ENCODE peak calls at places on chromosomes 3 and 15, in five cellular contexts. One of them, this sample, is unnamed.

GRCh38 chr3:10173926-10174435 is 9.3 kb downstream of the IRAK2 start:
- DNase-seq in foreskin fibroblast: peak
- DNase-seq in AG04449: peak
- DNase-seq in ovary: peak
- DNase-seq in Peyer's patch: peak
- DNase-seq in this sample: peak

GRCh38 chr3:185351371-185351770 is 11.6 kb upstream of the MAP3K13 start:
- DNase-seq in foreskin fibroblast: peak
- DNase-seq in AG04449: no peak
- DNase-seq in ovary: no peak
- DNase-seq in Peyer's patch: no peak
- DNase-seq in this sample: no peak

GRCh38 chr15:40136470-40136869 is 24.4 kb upstream of the BUB1B start:
- DNase-seq in foreskin fibroblast: no peak
- DNase-seq in AG04449: no peak
- DNase-seq in ovary: no peak
- DNase-seq in Peyer's patch: no peak
- DNase-seq in this sample: no peak

GRCh38 chr15:101561584-101561906 is 72.0 kb upstream of the PCSK6 start:
- DNase-seq in foreskin fibroblast: no peak
- DNase-seq in AG04449: no peak
- DNase-seq in ovary: no peak
- DNase-seq in Peyer's patch: no peak
- DNase-seq in this sample: no peak

GRCh38 chr15:69573815-69574472 is 121.3 kb downstream of the RPLP1 start:
- DNase-seq in foreskin fibroblast: no peak
- DNase-seq in AG04449: peak
- DNase-seq in ovary: no peak
- DNase-seq in Peyer's patch: peak
- DNase-seq in this sample: no peak

GRCh38 chr3:126349071-126349470 is 8.1 kb downstream of the KLF15 start:
- DNase-seq in foreskin fibroblast: no peak
- DNase-seq in AG04449: no peak
- DNase-seq in ovary: peak
- DNase-seq in Peyer's patch: no peak
- DNase-seq in this sample: no peak

GRCh38 chr3:129507181-129507831 is 21.1 kb upstream of the RHO start:
- DNase-seq in foreskin fibroblast: no peak
- DNase-seq in AG04449: no peak
- DNase-seq in ovary: no peak
- DNase-seq in Peyer's patch: no peak
- DNase-seq in this sample: no peak

GRCh38 chr3:122794483-122794778 is 438 bp upstream of the SLC49A4 start:
- DNase-seq in foreskin fibroblast: no peak
- DNase-seq in AG04449: no peak
- DNase-seq in ovary: no peak
- DNase-seq in Peyer's patch: no peak
- DNase-seq in this sample: no peak

GRCh38 chr3:44047796-44048195 is 193.9 kb upstream of the TOPAZ1 start:
- DNase-seq in foreskin fibroblast: no peak
- DNase-seq in AG04449: no peak
- DNase-seq in ovary: no peak
- DNase-seq in Peyer's patch: no peak
- DNase-seq in this sample: no peak

GRCh38 chr3:152043620-152044019 is 170.2 kb downstream of the SUCNR1 start:
- DNase-seq in foreskin fibroblast: no peak
- DNase-seq in AG04449: no peak
- DNase-seq in ovary: no peak
- DNase-seq in Peyer's patch: no peak
- DNase-seq in this sample: no peak

GRCh38 chr3:62318365-62318751 is 55.0 kb downstream of the FEZF2 start:
- DNase-seq in foreskin fibroblast: no peak
- DNase-seq in AG04449: no peak
- DNase-seq in ovary: no peak
- DNase-seq in Peyer's patch: no peak
- DNase-seq in this sample: no peak

GRCh38 chr15:99925661-99926461 is 192.6 kb upstream of the LYSMD4 start:
- DNase-seq in foreskin fibroblast: peak
- DNase-seq in AG04449: no peak
- DNase-seq in ovary: peak
- DNase-seq in Peyer's patch: peak
- DNase-seq in this sample: no peak

GRCh38 chr3:137035631-137036030 is 77.8 kb downstream of the IL20RB start:
- DNase-seq in foreskin fibroblast: peak
- DNase-seq in AG04449: no peak
- DNase-seq in ovary: no peak
- DNase-seq in Peyer's patch: no peak
- DNase-seq in this sample: no peak

GRCh38 chr3:23968467-23969184 is 23.5 kb downstream of the NR1D2 start:
- DNase-seq in foreskin fibroblast: peak
- DNase-seq in AG04449: no peak
- DNase-seq in ovary: no peak
- DNase-seq in Peyer's patch: no peak
- DNase-seq in this sample: no peak

GRCh38 chr3:11826628-11827265 is 19.9 kb downstream of the TAMM41 start:
- DNase-seq in foreskin fibroblast: peak
- DNase-seq in AG04449: peak
- DNase-seq in ovary: no peak
- DNase-seq in Peyer's patch: no peak
- DNase-seq in this sample: no peak

GRCh38 chr15:68508485-68509189 is 70.2 kb upstream of the CORO2B start:
- DNase-seq in foreskin fibroblast: no peak
- DNase-seq in AG04449: no peak
- DNase-seq in ovary: no peak
- DNase-seq in Peyer's patch: no peak
- DNase-seq in this sample: no peak

GRCh38 chr3:152400912-152401311 is 132.2 kb downstream of the MBNL1 start:
- DNase-seq in foreskin fibroblast: peak
- DNase-seq in AG04449: peak
- DNase-seq in ovary: no peak
- DNase-seq in Peyer's patch: no peak
- DNase-seq in this sample: peak

GRCh38 chr15:62519900-62520299 is 354.8 kb upstream of the C2CD4B start:
- DNase-seq in foreskin fibroblast: no peak
- DNase-seq in AG04449: no peak
- DNase-seq in ovary: no peak
- DNase-seq in Peyer's patch: no peak
- DNase-seq in this sample: no peak

GRCh38 chr3:45171283-45171682 is 25.1 kb upstream of the CDCP1 start:
- DNase-seq in foreskin fibroblast: no peak
- DNase-seq in AG04449: no peak
- DNase-seq in ovary: no peak
- DNase-seq in Peyer's patch: no peak
- DNase-seq in this sample: no peak

GRCh38 chr3:13023251-13024055 is 49.8 kb downstream of the IQSEC1 start:
- DNase-seq in foreskin fibroblast: no peak
- DNase-seq in AG04449: no peak
- DNase-seq in ovary: peak
- DNase-seq in Peyer's patch: no peak
- DNase-seq in this sample: no peak

GRCh38 chr15:100340721-100341661 is 784 bp downstream of the ADAMTS17 start:
- DNase-seq in foreskin fibroblast: peak
- DNase-seq in AG04449: no peak
- DNase-seq in ovary: no peak
- DNase-seq in Peyer's patch: no peak
- DNase-seq in this sample: no peak

GRCh38 chr3:139173372-139174108 is 128.8 kb upstream of the PRR23C start:
- DNase-seq in foreskin fibroblast: peak
- DNase-seq in AG04449: no peak
- DNase-seq in ovary: no peak
- DNase-seq in Peyer's patch: no peak
- DNase-seq in this sample: peak

GRCh38 chr3:2303567-2303966 is 204.9 kb downstream of the CNTN4 start:
- DNase-seq in foreskin fibroblast: peak
- DNase-seq in AG04449: no peak
- DNase-seq in ovary: no peak
- DNase-seq in Peyer's patch: no peak
- DNase-seq in this sample: no peak

GRCh38 chr3:172076212-172076611 is 36.8 kb downstream of the FNDC3B start:
- DNase-seq in foreskin fibroblast: no peak
- DNase-seq in AG04449: no peak
- DNase-seq in ovary: no peak
- DNase-seq in Peyer's patch: no peak
- DNase-seq in this sample: no peak

GRCh38 chr3:194720048-194720447 is 34.4 kb downstream of the FAM43A start:
- DNase-seq in foreskin fibroblast: no peak
- DNase-seq in AG04449: no peak
- DNase-seq in ovary: no peak
- DNase-seq in Peyer's patch: no peak
- DNase-seq in this sample: no peak

GRCh38 chr3:9742560-9742959 is 7.2 kb upstream of the OGG1 start:
- DNase-seq in foreskin fibroblast: no peak
- DNase-seq in AG04449: no peak
- DNase-seq in ovary: no peak
- DNase-seq in Peyer's patch: no peak
- DNase-seq in this sample: no peak

GRCh38 chr3:62554264-62554799 is 181.0 kb upstream of the FEZF2 start:
- DNase-seq in foreskin fibroblast: peak
- DNase-seq in AG04449: no peak
- DNase-seq in ovary: no peak
- DNase-seq in Peyer's patch: no peak
- DNase-seq in this sample: no peak

GRCh38 chr3:48068886-48069285 is 52.7 kb upstream of the MAP4 start:
- DNase-seq in foreskin fibroblast: peak
- DNase-seq in AG04449: no peak
- DNase-seq in ovary: no peak
- DNase-seq in Peyer's patch: no peak
- DNase-seq in this sample: no peak

GRCh38 chr3:48067271-48067670 is 51.1 kb upstream of the MAP4 start:
- DNase-seq in foreskin fibroblast: no peak
- DNase-seq in AG04449: no peak
- DNase-seq in ovary: no peak
- DNase-seq in Peyer's patch: no peak
- DNase-seq in this sample: no peak

GRCh38 chr3:48069339-48069738 is 53.1 kb upstream of the MAP4 start:
- DNase-seq in foreskin fibroblast: peak
- DNase-seq in AG04449: no peak
- DNase-seq in ovary: no peak
- DNase-seq in Peyer's patch: no peak
- DNase-seq in this sample: no peak

GRCh38 chr3:48065035-48065434 is 48.8 kb upstream of the MAP4 start:
- DNase-seq in foreskin fibroblast: peak
- DNase-seq in AG04449: no peak
- DNase-seq in ovary: no peak
- DNase-seq in Peyer's patch: no peak
- DNase-seq in this sample: no peak

GRCh38 chr3:48070030-48070429 is 53.8 kb upstream of the MAP4 start:
- DNase-seq in foreskin fibroblast: no peak
- DNase-seq in AG04449: no peak
- DNase-seq in ovary: no peak
- DNase-seq in Peyer's patch: no peak
- DNase-seq in this sample: no peak
- TF ChIP-seq CTCF in foreskin fibroblast: no peak
- TF ChIP-seq CTCF in AG04449: no peak
- TF ChIP-seq CTCF in ovary: no peak
- TF ChIP-seq CTCF in Peyer's patch: no peak
- TF ChIP-seq CTCF in this sample: no peak

DNA sequence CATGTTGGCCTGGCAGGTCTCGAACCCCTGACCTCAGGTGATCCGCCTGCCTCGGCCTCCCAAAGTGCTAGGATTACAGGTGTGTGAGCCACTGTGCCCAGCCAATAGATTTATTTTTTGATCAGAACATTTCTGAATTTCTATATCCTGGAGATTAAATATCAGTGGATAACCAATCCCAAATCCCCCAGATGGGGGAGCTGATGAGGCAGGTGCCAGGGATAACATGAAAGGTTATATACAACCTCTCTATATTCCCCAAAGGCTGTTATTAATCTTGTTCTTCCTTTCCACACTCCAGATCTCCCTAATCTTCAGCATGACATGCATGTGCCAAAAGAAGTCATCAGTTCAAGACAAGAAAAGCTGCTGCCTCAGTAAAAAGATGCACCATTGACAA is 112.3 kb downstream of the WDR76 start:
- DNase-seq in foreskin fibroblast: peak
- DNase-seq in AG04449: no peak
- DNase-seq in ovary: no peak
- DNase-seq in Peyer's patch: no peak
- DNase-seq in this sample: no peak
- TF ChIP-seq CTCF in foreskin fibroblast: peak
- TF ChIP-seq CTCF in AG04449: peak
- TF ChIP-seq CTCF in ovary: no peak
- TF ChIP-seq CTCF in Peyer's patch: peak
- TF ChIP-seq CTCF in this sample: peak

GRCh38 chr3:29280675-29281264 is at the start of gene RBMS3:
- DNase-seq in foreskin fibroblast: peak
- DNase-seq in AG04449: peak
- DNase-seq in ovary: peak
- DNase-seq in Peyer's patch: peak
- DNase-seq in this sample: peak
- TF ChIP-seq CTCF in foreskin fibroblast: peak
- TF ChIP-seq CTCF in AG04449: peak
- TF ChIP-seq CTCF in ovary: peak
- TF ChIP-seq CTCF in Peyer's patch: peak
- TF ChIP-seq CTCF in this sample: peak

GRCh38 chr15:59105839-59106238 is 893 bp downstream of the CCNB2 start:
- DNase-seq in foreskin fibroblast: no peak
- DNase-seq in AG04449: no peak
- DNase-seq in ovary: no peak
- DNase-seq in Peyer's patch: no peak
- DNase-seq in this sample: no peak
- TF ChIP-seq CTCF in foreskin fibroblast: no peak
- TF ChIP-seq CTCF in AG04449: no peak
- TF ChIP-seq CTCF in ovary: no peak
- TF ChIP-seq CTCF in Peyer's patch: peak
- TF ChIP-seq CTCF in this sample: no peak

GRCh38 chr3:178422406-178422805 is 113.8 kb upstream of the KCNMB2 start:
- DNase-seq in foreskin fibroblast: no peak
- DNase-seq in AG04449: no peak
- DNase-seq in ovary: no peak
- DNase-seq in Peyer's patch: no peak
- DNase-seq in this sample: no peak
- TF ChIP-seq CTCF in foreskin fibroblast: no peak
- TF ChIP-seq CTCF in AG04449: no peak
- TF ChIP-seq CTCF in ovary: no peak
- TF ChIP-seq CTCF in Peyer's patch: no peak
- TF ChIP-seq CTCF in this sample: no peak

DNA sequence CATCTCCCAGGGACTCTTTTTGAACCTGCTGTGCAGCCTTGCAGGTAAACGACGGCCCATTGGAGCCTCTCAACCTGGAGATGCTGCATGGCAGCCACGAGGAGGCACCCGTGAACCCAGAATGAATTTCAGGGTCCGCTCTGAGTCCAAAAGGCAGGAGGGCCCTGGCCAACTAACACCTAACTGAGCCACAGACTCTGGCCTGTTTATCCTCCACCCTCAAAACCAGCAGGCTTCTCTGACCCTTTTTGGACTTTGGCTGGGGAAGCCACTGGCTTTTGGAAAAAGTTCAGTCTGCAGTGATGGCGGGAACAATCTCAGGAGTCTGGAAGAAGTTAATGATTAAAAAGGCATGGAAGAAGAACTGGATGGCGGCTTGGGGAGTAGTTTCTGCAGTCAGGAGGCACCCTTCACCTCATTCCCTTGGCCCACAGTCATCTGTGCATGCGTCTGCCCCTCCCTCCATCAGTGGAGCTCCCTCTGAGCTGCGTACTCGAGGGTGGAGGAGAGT is 4.1 kb downstream of the PXYLP1 start:
- DNase-seq in foreskin fibroblast: peak
- DNase-seq in AG04449: no peak
- DNase-seq in ovary: no peak
- DNase-seq in Peyer's patch: no peak
- DNase-seq in this sample: no peak
- TF ChIP-seq CTCF in foreskin fibroblast: no peak
- TF ChIP-seq CTCF in AG04449: no peak
- TF ChIP-seq CTCF in ovary: no peak
- TF ChIP-seq CTCF in Peyer's patch: peak
- TF ChIP-seq CTCF in this sample: no peak